ENCODE peak calls at places on chromosomes 2 and 18, in ten cellular contexts. One of them, this sample, is unnamed. For H3K9me3, the result is how much of the 10 kb centered on the place peaks cover.

GRCh38 chr18:11146238-11146946 is 3.0 kb downstream of the PIEZO2 start:
- DNase-seq in kidney: peak
- DNase-seq in mammary epithelial cell: no peak
- DNase-seq in AG04450: no peak
- DNase-seq in iPS DF 6.9: no peak
- DNase-seq in IMR-90: no peak
- DNase-seq in tibial nerve: no peak
- DNase-seq in cardiac muscle cell: no peak
- DNase-seq in H9: peak
- DNase-seq in thoracic aorta: no peak
- DNase-seq in this sample: no peak

GRCh38 chr2:71620851-71621251 is 167.5 kb downstream of the DYSF start:
- DNase-seq in AG04450: no peak
- DNase-seq in thoracic aorta: no peak
- DNase-seq in iPS DF 6.9: no peak
- DNase-seq in kidney: peak
- DNase-seq in H9: peak
- DNase-seq in cardiac muscle cell: no peak
- DNase-seq in IMR-90: no peak
- DNase-seq in mammary epithelial cell: no peak
- DNase-seq in tibial nerve: no peak
- DNase-seq in this sample: no peak

GRCh38 chr2:9170458-9171130 is 36.0 kb upstream of the ASAP2 start:
- DNase-seq in mammary epithelial cell: peak
- DNase-seq in tibial nerve: no peak
- DNase-seq in cardiac muscle cell: no peak
- DNase-seq in kidney: no peak
- DNase-seq in AG04450: no peak
- DNase-seq in iPS DF 6.9: no peak
- DNase-seq in H9: no peak
- DNase-seq in thoracic aorta: no peak
- DNase-seq in IMR-90: no peak
- DNase-seq in this sample: no peak

GRCh38 chr2:229169751-229170150 is 101.3 kb downstream of the PID1 start:
- DNase-seq in iPS DF 6.9: no peak
- DNase-seq in tibial nerve: no peak
- DNase-seq in AG04450: no peak
- DNase-seq in cardiac muscle cell: no peak
- DNase-seq in kidney: no peak
- DNase-seq in IMR-90: no peak
- DNase-seq in mammary epithelial cell: no peak
- DNase-seq in H9: no peak
- DNase-seq in thoracic aorta: no peak
- DNase-seq in this sample: no peak

GRCh38 chr2:96120991-96121390 is 4.6 kb upstream of the ADRA2B start:
- DNase-seq in mammary epithelial cell: no peak
- DNase-seq in thoracic aorta: no peak
- DNase-seq in iPS DF 6.9: no peak
- DNase-seq in kidney: peak
- DNase-seq in tibial nerve: no peak
- DNase-seq in IMR-90: no peak
- DNase-seq in H9: no peak
- DNase-seq in cardiac muscle cell: no peak
- DNase-seq in AG04450: no peak
- DNase-seq in this sample: no peak

GRCh38 chr18:54388203-54389142 is 30.8 kb downstream of the C18orf54 start:
- DNase-seq in IMR-90: peak
- DNase-seq in cardiac muscle cell: peak
- DNase-seq in tibial nerve: no peak
- DNase-seq in H9: peak
- DNase-seq in kidney: no peak
- DNase-seq in AG04450: peak
- DNase-seq in iPS DF 6.9: peak
- DNase-seq in thoracic aorta: no peak
- DNase-seq in mammary epithelial cell: peak
- DNase-seq in this sample: peak

GRCh38 chr2:34815052-34815741 is 1216.1 kb upstream of the FAM98A start:
- DNase-seq in cardiac muscle cell: no peak
- DNase-seq in IMR-90: no peak
- DNase-seq in AG04450: no peak
- DNase-seq in H9: no peak
- DNase-seq in thoracic aorta: no peak
- DNase-seq in kidney: no peak
- DNase-seq in iPS DF 6.9: no peak
- DNase-seq in mammary epithelial cell: no peak
- DNase-seq in tibial nerve: no peak
- DNase-seq in this sample: no peak

GRCh38 chr2:4354164-4354563 is 650.8 kb downstream of the DCDC2C start:
- DNase-seq in IMR-90: no peak
- DNase-seq in cardiac muscle cell: no peak
- DNase-seq in iPS DF 6.9: no peak
- DNase-seq in H9: no peak
- DNase-seq in thoracic aorta: no peak
- DNase-seq in tibial nerve: no peak
- DNase-seq in kidney: no peak
- DNase-seq in mammary epithelial cell: no peak
- DNase-seq in AG04450: no peak
- DNase-seq in this sample: no peak

GRCh38 chr2:43273477-43273876 is 47.1 kb upstream of the ZFP36L2 start:
- DNase-seq in mammary epithelial cell: no peak
- DNase-seq in AG04450: no peak
- DNase-seq in IMR-90: peak
- DNase-seq in kidney: no peak
- DNase-seq in H9: no peak
- DNase-seq in tibial nerve: no peak
- DNase-seq in iPS DF 6.9: no peak
- DNase-seq in thoracic aorta: peak
- DNase-seq in cardiac muscle cell: peak
- DNase-seq in this sample: no peak

GRCh38 chr2:54708584-54709340 is 14.7 kb upstream of the EML6 start:
- DNase-seq in mammary epithelial cell: no peak
- DNase-seq in tibial nerve: no peak
- DNase-seq in cardiac muscle cell: no peak
- DNase-seq in iPS DF 6.9: no peak
- DNase-seq in thoracic aorta: no peak
- DNase-seq in IMR-90: no peak
- DNase-seq in kidney: peak
- DNase-seq in H9: peak
- DNase-seq in AG04450: no peak
- DNase-seq in this sample: peak

GRCh38 chr2:226477221-226478120 is 322.1 kb downstream of the IRS1 start:
- DNase-seq in kidney: no peak
- DNase-seq in cardiac muscle cell: no peak
- DNase-seq in thoracic aorta: no peak
- DNase-seq in IMR-90: peak
- DNase-seq in mammary epithelial cell: no peak
- DNase-seq in tibial nerve: no peak
- DNase-seq in iPS DF 6.9: no peak
- DNase-seq in H9: no peak
- DNase-seq in AG04450: no peak
- DNase-seq in this sample: no peak

GRCh38 chr2:237488901-237489860 is 2.1 kb downstream of the MLPH start:
- DNase-seq in H9: no peak
- DNase-seq in tibial nerve: no peak
- DNase-seq in mammary epithelial cell: peak
- DNase-seq in IMR-90: peak
- DNase-seq in AG04450: no peak
- DNase-seq in kidney: peak
- DNase-seq in thoracic aorta: no peak
- DNase-seq in cardiac muscle cell: no peak
- DNase-seq in iPS DF 6.9: no peak
- DNase-seq in this sample: no peak

GRCh38 chr2:145157626-145158025 is 637.7 kb upstream of the ZEB2 start:
- DNase-seq in AG04450: peak
- DNase-seq in kidney: no peak
- DNase-seq in H9: no peak
- DNase-seq in iPS DF 6.9: no peak
- DNase-seq in mammary epithelial cell: no peak
- DNase-seq in tibial nerve: no peak
- DNase-seq in cardiac muscle cell: no peak
- DNase-seq in IMR-90: peak
- DNase-seq in thoracic aorta: no peak
- DNase-seq in this sample: no peak

GRCh38 chr2:46863895-46864294 is 51.7 kb downstream of the MCFD2 start:
- DNase-seq in cardiac muscle cell: no peak
- DNase-seq in IMR-90: no peak
- DNase-seq in kidney: peak
- DNase-seq in AG04450: no peak
- DNase-seq in tibial nerve: no peak
- DNase-seq in H9: no peak
- DNase-seq in iPS DF 6.9: no peak
- DNase-seq in thoracic aorta: no peak
- DNase-seq in mammary epithelial cell: no peak
- DNase-seq in this sample: no peak

GRCh38 chr2:239273280-239274234 is 127.3 kb downstream of the HDAC4 start:
- DNase-seq in mammary epithelial cell: no peak
- DNase-seq in H9: no peak
- DNase-seq in cardiac muscle cell: no peak
- DNase-seq in AG04450: no peak
- DNase-seq in tibial nerve: no peak
- DNase-seq in IMR-90: no peak
- DNase-seq in thoracic aorta: no peak
- DNase-seq in kidney: no peak
- DNase-seq in iPS DF 6.9: no peak
- DNase-seq in this sample: no peak

GRCh38 chr2:191846787-191847620 is at the start of gene CAVIN2:
- DNase-seq in mammary epithelial cell: peak
- DNase-seq in thoracic aorta: no peak
- DNase-seq in H9: no peak
- DNase-seq in AG04450: peak
- DNase-seq in iPS DF 6.9: no peak
- DNase-seq in tibial nerve: no peak
- DNase-seq in cardiac muscle cell: no peak
- DNase-seq in kidney: peak
- DNase-seq in IMR-90: peak
- DNase-seq in this sample: peak

GRCh38 chr2:188426121-188426520 is 134.4 kb downstream of the GULP1 start:
- DNase-seq in H9: no peak
- DNase-seq in tibial nerve: no peak
- DNase-seq in iPS DF 6.9: no peak
- DNase-seq in AG04450: no peak
- DNase-seq in cardiac muscle cell: no peak
- DNase-seq in thoracic aorta: no peak
- DNase-seq in kidney: no peak
- DNase-seq in mammary epithelial cell: no peak
- DNase-seq in IMR-90: no peak
- DNase-seq in this sample: no peak

GRCh38 chr2:31384351-31384750 is 30.2 kb downstream of the XDH start:
- DNase-seq in H9: no peak
- DNase-seq in thoracic aorta: no peak
- DNase-seq in mammary epithelial cell: peak
- DNase-seq in iPS DF 6.9: no peak
- DNase-seq in tibial nerve: no peak
- DNase-seq in IMR-90: peak
- DNase-seq in kidney: no peak
- DNase-seq in AG04450: peak
- DNase-seq in cardiac muscle cell: no peak
- DNase-seq in this sample: no peak

GRCh38 chr18:14974088-14974487 is 226.1 kb downstream of the ANKRD30B start:
- DNase-seq in iPS DF 6.9: no peak
- DNase-seq in kidney: no peak
- DNase-seq in AG04450: no peak
- DNase-seq in mammary epithelial cell: peak
- DNase-seq in H9: no peak
- DNase-seq in thoracic aorta: no peak
- DNase-seq in tibial nerve: no peak
- DNase-seq in cardiac muscle cell: no peak
- DNase-seq in IMR-90: no peak
- DNase-seq in this sample: no peak
- H3K9me3 ChIP-seq in iPS DF 6.9: under half
- H3K9me3 ChIP-seq in kidney: under half
- H3K9me3 ChIP-seq in AG04450: half or more
- H3K9me3 ChIP-seq in mammary epithelial cell: under half
- H3K9me3 ChIP-seq in H9: half or more
- H3K9me3 ChIP-seq in thoracic aorta: under half
- H3K9me3 ChIP-seq in tibial nerve: under half
- H3K9me3 ChIP-seq in cardiac muscle cell: under half
- H3K9me3 ChIP-seq in IMR-90: under half
- H3K9me3 ChIP-seq in this sample: under half

DNA sequence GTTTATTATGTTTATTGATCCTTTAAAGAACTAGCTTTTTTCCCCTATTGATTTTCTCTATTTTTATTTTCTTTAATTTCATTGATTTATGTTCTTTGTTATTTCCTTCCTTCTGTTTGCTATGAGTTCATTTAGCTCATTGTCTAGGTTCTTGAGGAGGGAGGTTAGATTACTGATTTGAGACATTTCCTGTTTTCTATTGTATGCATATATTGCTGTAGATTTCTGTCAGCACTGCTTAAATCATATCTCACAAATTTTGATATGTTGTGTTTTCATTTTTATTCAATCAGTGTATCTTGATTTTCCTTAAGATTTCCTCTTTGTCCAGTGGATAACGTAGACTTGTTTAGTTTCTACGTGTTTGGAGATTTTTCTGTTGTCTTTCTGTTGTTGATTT is 43.4 kb downstream of the PTPN4 start:
- DNase-seq in cardiac muscle cell: no peak
- DNase-seq in IMR-90: no peak
- DNase-seq in AG04450: no peak
- DNase-seq in mammary epithelial cell: no peak
- DNase-seq in H9: no peak
- DNase-seq in iPS DF 6.9: no peak
- DNase-seq in thoracic aorta: no peak
- DNase-seq in kidney: no peak
- DNase-seq in tibial nerve: no peak
- DNase-seq in this sample: no peak
- H3K9me3 ChIP-seq in cardiac muscle cell: under half
- H3K9me3 ChIP-seq in IMR-90: under half
- H3K9me3 ChIP-seq in AG04450: under half
- H3K9me3 ChIP-seq in mammary epithelial cell: under half
- H3K9me3 ChIP-seq in H9: under half
- H3K9me3 ChIP-seq in iPS DF 6.9: under half
- H3K9me3 ChIP-seq in thoracic aorta: under half
- H3K9me3 ChIP-seq in kidney: under half
- H3K9me3 ChIP-seq in tibial nerve: under half
- H3K9me3 ChIP-seq in this sample: under half

GRCh38 chr2:130300970-130301348 is 41.7 kb upstream of the IMP4 start:
- DNase-seq in AG04450: no peak
- DNase-seq in mammary epithelial cell: no peak
- DNase-seq in cardiac muscle cell: no peak
- DNase-seq in thoracic aorta: no peak
- DNase-seq in kidney: no peak
- DNase-seq in tibial nerve: no peak
- DNase-seq in IMR-90: no peak
- DNase-seq in iPS DF 6.9: no peak
- DNase-seq in H9: no peak
- DNase-seq in this sample: no peak
- H3K9me3 ChIP-seq in AG04450: under half
- H3K9me3 ChIP-seq in mammary epithelial cell: under half
- H3K9me3 ChIP-seq in cardiac muscle cell: under half
- H3K9me3 ChIP-seq in thoracic aorta: under half
- H3K9me3 ChIP-seq in kidney: under half
- H3K9me3 ChIP-seq in tibial nerve: under half
- H3K9me3 ChIP-seq in IMR-90: under half
- H3K9me3 ChIP-seq in iPS DF 6.9: under half
- H3K9me3 ChIP-seq in H9: under half
- H3K9me3 ChIP-seq in this sample: under half

DNA sequence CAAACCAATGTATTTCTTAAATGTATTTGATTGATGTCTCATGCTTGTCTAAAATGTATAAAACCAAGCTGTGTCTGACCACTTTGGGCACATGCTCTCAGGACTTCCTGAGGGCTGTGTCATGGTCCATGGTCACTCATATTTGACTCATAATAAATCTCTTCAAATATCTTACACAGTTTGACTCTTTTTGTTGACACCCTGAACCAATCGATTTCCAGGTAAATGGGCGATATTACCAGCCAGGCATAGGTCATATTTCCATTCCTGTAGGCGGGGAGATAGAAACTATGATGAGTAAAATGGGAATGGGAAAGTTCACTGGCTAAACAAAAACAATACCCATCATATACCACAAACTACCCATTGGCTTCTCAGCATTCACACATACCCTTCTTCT is 9.3 kb upstream of the TRAPPC8 start:
- DNase-seq in AG04450: no peak
- DNase-seq in iPS DF 6.9: no peak
- DNase-seq in H9: no peak
- DNase-seq in tibial nerve: no peak
- DNase-seq in IMR-90: no peak
- DNase-seq in cardiac muscle cell: no peak
- DNase-seq in thoracic aorta: no peak
- DNase-seq in mammary epithelial cell: no peak
- DNase-seq in kidney: no peak
- DNase-seq in this sample: no peak
- H3K9me3 ChIP-seq in AG04450: under half
- H3K9me3 ChIP-seq in iPS DF 6.9: under half
- H3K9me3 ChIP-seq in H9: under half
- H3K9me3 ChIP-seq in tibial nerve: under half
- H3K9me3 ChIP-seq in IMR-90: under half
- H3K9me3 ChIP-seq in cardiac muscle cell: under half
- H3K9me3 ChIP-seq in thoracic aorta: under half
- H3K9me3 ChIP-seq in mammary epithelial cell: under half
- H3K9me3 ChIP-seq in kidney: under half
- H3K9me3 ChIP-seq in this sample: under half

This sample was measured in neural progenitor cell.